ENCODE peak calls at places on chromosomes 5 and 9, in five cellular contexts. One of them, this sample, is unnamed.

GRCh38 chr5:173325091-173325698 is 3.0 kb downstream of the STC2 start:
- DNase-seq in posterior vena cava: no peak
- DNase-seq in NCI-H2107: no peak
- DNase-seq in heart left ventricle: no peak
- DNase-seq in NCI-H1694 treated with DMSO at 0.1 percent for 48 hours: peak
- DNase-seq in this sample: no peak

GRCh38 chr5:101425345-101425744 is 522.3 kb upstream of the ST8SIA4 start:
- DNase-seq in posterior vena cava: no peak
- DNase-seq in NCI-H2107: no peak
- DNase-seq in heart left ventricle: no peak
- DNase-seq in NCI-H1694 treated with DMSO at 0.1 percent for 48 hours: no peak
- DNase-seq in this sample: no peak

GRCh38 chr9:128781186-128782070 is 5.6 kb upstream of the TBC1D13 start:
- DNase-seq in posterior vena cava: no peak
- DNase-seq in NCI-H2107: no peak
- DNase-seq in heart left ventricle: no peak
- DNase-seq in NCI-H1694 treated with DMSO at 0.1 percent for 48 hours: no peak
- DNase-seq in this sample: no peak

GRCh38 chr5:170168002-170168401 is 62.3 kb downstream of the FOXI1 start:
- DNase-seq in posterior vena cava: no peak
- DNase-seq in NCI-H2107: no peak
- DNase-seq in heart left ventricle: no peak
- DNase-seq in NCI-H1694 treated with DMSO at 0.1 percent for 48 hours: no peak
- DNase-seq in this sample: no peak

GRCh38 chr9:89615661-89616060 is 10.8 kb downstream of the GADD45G start:
- DNase-seq in posterior vena cava: no peak
- DNase-seq in NCI-H2107: no peak
- DNase-seq in heart left ventricle: no peak
- DNase-seq in NCI-H1694 treated with DMSO at 0.1 percent for 48 hours: no peak
- DNase-seq in this sample: no peak

GRCh38 chr5:145283101-145283500 is 552.0 kb downstream of the PRELID2 start:
- DNase-seq in posterior vena cava: no peak
- DNase-seq in NCI-H2107: no peak
- DNase-seq in heart left ventricle: no peak
- DNase-seq in NCI-H1694 treated with DMSO at 0.1 percent for 48 hours: no peak
- DNase-seq in this sample: no peak

GRCh38 chr9:34555002-34555348 is 32.2 kb upstream of the ENHO start:
- DNase-seq in posterior vena cava: peak
- DNase-seq in NCI-H2107: no peak
- DNase-seq in heart left ventricle: no peak
- DNase-seq in NCI-H1694 treated with DMSO at 0.1 percent for 48 hours: no peak
- DNase-seq in this sample: no peak

GRCh38 chr5:143968071-143968878 is 156.3 kb downstream of the HMHB1 start:
- DNase-seq in posterior vena cava: no peak
- DNase-seq in NCI-H2107: no peak
- DNase-seq in heart left ventricle: no peak
- DNase-seq in NCI-H1694 treated with DMSO at 0.1 percent for 48 hours: peak
- DNase-seq in this sample: peak

GRCh38 chr5:81316581-81316980 is 15.2 kb downstream of the ZCCHC9 start:
- DNase-seq in posterior vena cava: no peak
- DNase-seq in NCI-H2107: no peak
- DNase-seq in heart left ventricle: no peak
- DNase-seq in NCI-H1694 treated with DMSO at 0.1 percent for 48 hours: no peak
- DNase-seq in this sample: no peak

GRCh38 chr9:81244631-81245030 is 444.7 kb downstream of the TLE1 start:
- DNase-seq in posterior vena cava: no peak
- DNase-seq in NCI-H2107: no peak
- DNase-seq in heart left ventricle: no peak
- DNase-seq in NCI-H1694 treated with DMSO at 0.1 percent for 48 hours: no peak
- DNase-seq in this sample: no peak

GRCh38 chr5:153641183-153641688 is 150.8 kb downstream of the GRIA1 start:
- DNase-seq in posterior vena cava: no peak
- DNase-seq in NCI-H2107: no peak
- DNase-seq in heart left ventricle: peak
- DNase-seq in NCI-H1694 treated with DMSO at 0.1 percent for 48 hours: no peak
- DNase-seq in this sample: no peak

GRCh38 chr9:97978706-97979105 is 4.4 kb upstream of the ANP32B start:
- DNase-seq in posterior vena cava: no peak
- DNase-seq in NCI-H2107: no peak
- DNase-seq in heart left ventricle: no peak
- DNase-seq in NCI-H1694 treated with DMSO at 0.1 percent for 48 hours: peak
- DNase-seq in this sample: no peak

GRCh38 chr5:43432486-43433365 is 20.5 kb upstream of the CCL28 start:
- DNase-seq in posterior vena cava: peak
- DNase-seq in NCI-H2107: peak
- DNase-seq in heart left ventricle: peak
- DNase-seq in NCI-H1694 treated with DMSO at 0.1 percent for 48 hours: no peak
- DNase-seq in this sample: peak

GRCh38 chr5:125823572-125823971 is 599.6 kb upstream of the GRAMD2B start:
- DNase-seq in posterior vena cava: no peak
- DNase-seq in NCI-H2107: no peak
- DNase-seq in heart left ventricle: no peak
- DNase-seq in NCI-H1694 treated with DMSO at 0.1 percent for 48 hours: no peak
- DNase-seq in this sample: no peak